ENCODE peak calls at places on chromosomes 12 and 14, in seven cellular contexts. X is mucosa of descending colon, C is thoracic aorta, S is HCT116, I is RWPE1, M is Panc1, G is esophagus squamous epithelium. P is an unnamed sample.

GRCh38 chr12:125331342-125332052 is 266.3 kb downstream of the AACS start:
- DNase-seq in I (peak), X (no peak), M (no peak), G (no peak), S (no peak), C (no peak), P (no peak)

GRCh38 chr12:93060071-93060665 is 131.1 kb upstream of the EEA1 start:
- DNase-seq in C (no peak), I (no peak), G (no peak), M (no peak), X (no peak), S (no peak), P (no peak)

GRCh38 chr12:79455314-79455713 is 235.4 kb downstream of the PAWR start:
- DNase-seq in I (no peak), M (no peak), X (no peak), G (no peak), S (no peak), C (no peak), P (no peak)

GRCh38 chr14:76591270-76591669 is 170.0 kb upstream of the VASH1 start:
- DNase-seq in G (no peak), X (no peak), S (no peak), I (no peak), M (no peak), C (no peak), P (no peak)

GRCh38 chr14:91412939-91413338 is 4.7 kb downstream of the CCDC88C start:
- DNase-seq in G (no peak), M (no peak), S (no peak), I (no peak), C (no peak), X (no peak), P (no peak)

GRCh38 chr12:37547611-37548010 is 769.0 kb upstream of the ALG10B start:
- DNase-seq in X (no peak), I (no peak), S (no peak), G (no peak), M (no peak), C (no peak), P (no peak)

GRCh38 chr12:28998662-28999120 is 150.4 kb upstream of the FAR2 start:
- DNase-seq in C (no peak), X (no peak), M (peak), G (no peak), S (no peak), I (peak), P (no peak)

GRCh38 chr14:64726585-64726890 is 22.3 kb downstream of the PLEKHG3 start:
- DNase-seq in S (peak), G (no peak), M (no peak), C (no peak), X (peak), I (peak), P (peak)

GRCh38 chr12:120833849-120834248 is 70.3 kb downstream of the SPPL3 start:
- DNase-seq in I (no peak), G (no peak), C (no peak), X (no peak), S (no peak), M (no peak), P (no peak)

GRCh38 chr14:55799523-55800095 is 219.6 kb downstream of the KTN1 start:
- DNase-seq in M (no peak), C (no peak), G (no peak), I (no peak), X (no peak), S (no peak), P (no peak)

GRCh38 chr12:117045175-117045997 is 53.8 kb downstream of the TESC start:
- DNase-seq in S (no peak), C (no peak), G (no peak), I (no peak), M (no peak), X (no peak), P (no peak)

GRCh38 chr14:61553730-61554641 is 141.3 kb upstream of the HIF1A start:
- DNase-seq in X (no peak), S (no peak), G (no peak), M (no peak), I (peak), C (no peak), P (peak)

GRCh38 chr14:72420749-72421452 is 473.0 kb downstream of the DPF3 start:
- DNase-seq in G (no peak), C (no peak), S (peak), I (peak), X (peak), M (peak), P (no peak)

GRCh38 chr14:72416081-72416849 is 477.6 kb downstream of the DPF3 start:
- DNase-seq in M (no peak), X (no peak), S (no peak), C (no peak), G (no peak), I (no peak), P (no peak)

GRCh38 chr14:72419226-72419625 is 474.7 kb downstream of the DPF3 start:
- DNase-seq in I (no peak), S (no peak), C (no peak), X (no peak), G (no peak), M (no peak), P (no peak)

GRCh38 chr14:72416892-72417291 is 477.0 kb downstream of the DPF3 start:
- DNase-seq in X (no peak), S (peak), I (no peak), G (no peak), C (no peak), M (no peak), P (no peak)
- TF ChIP-seq CTCF in X (no peak), S (peak), I (no peak), G (no peak), C (no peak), M (no peak), P (no peak)

DNA sequence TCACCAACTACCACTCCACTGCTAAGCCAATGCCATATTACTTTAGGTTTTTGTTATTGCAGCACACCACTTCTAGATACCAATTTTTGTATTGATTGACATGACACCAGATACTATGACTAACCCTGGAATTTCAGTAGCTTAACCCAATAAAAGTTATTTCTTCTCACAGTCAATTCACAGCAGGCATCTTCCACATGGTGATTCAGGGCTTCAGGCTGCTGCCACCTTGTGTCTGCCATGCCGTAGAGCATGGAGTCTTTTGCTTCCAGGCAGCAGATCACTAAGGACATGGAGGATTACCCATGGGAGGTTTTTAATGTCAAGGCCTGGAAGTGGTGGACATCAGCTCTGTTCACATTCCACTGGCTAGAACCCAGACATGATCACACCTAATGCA is 56.4 kb upstream of the LTA4H start:
- DNase-seq in G (no peak), M (no peak), X (no peak), C (no peak), S (peak), I (peak), P (no peak)
- TF ChIP-seq CTCF in G (no peak), M (peak), X (no peak), C (no peak), S (peak), I (no peak), P (no peak)

DNA sequence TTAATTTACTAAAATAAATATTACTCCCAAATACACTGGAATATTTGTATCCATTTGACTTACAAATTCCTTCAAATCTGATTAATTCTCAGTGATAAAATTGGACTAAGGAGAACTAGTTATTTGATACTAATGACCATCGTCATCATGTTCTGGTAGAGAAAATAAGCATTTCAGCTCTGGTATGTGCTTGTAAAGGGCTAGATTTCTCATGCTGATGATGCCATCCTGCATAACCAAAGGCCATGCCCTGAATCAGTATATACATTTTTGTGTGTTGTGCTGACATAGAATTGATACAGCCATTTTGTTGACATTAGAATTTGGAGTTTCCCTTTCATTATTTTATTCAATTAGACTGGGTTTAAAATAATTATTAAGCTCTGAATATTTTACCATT is 148.9 kb downstream of the PCNX1 start:
- DNase-seq in X (no peak), C (no peak), I (no peak), G (no peak), S (no peak), M (no peak), P (no peak)
- TF ChIP-seq CTCF in X (no peak), C (no peak), I (no peak), G (no peak), S (no peak), M (no peak), P (no peak)

GRCh38 chr14:24058951-24059475 is 7.2 kb downstream of the CARMIL3 start:
- DNase-seq in M (no peak), S (no peak), I (no peak), G (no peak), C (no peak), X (peak), P (no peak)

GRCh38 chr14:24057867-24058259 is 6.1 kb downstream of the CARMIL3 start:
- DNase-seq in G (no peak), C (no peak), I (no peak), M (no peak), S (no peak), X (peak), P (no peak)

GRCh38 chr14:24057271-24057670 is 5.5 kb downstream of the CARMIL3 start:
- DNase-seq in G (no peak), M (no peak), I (no peak), C (no peak), X (peak), S (no peak), P (no peak)

GRCh38 chr14:24059841-24060388 is 8.1 kb downstream of the CARMIL3 start:
- DNase-seq in X (peak), S (no peak), C (no peak), M (no peak), G (no peak), I (no peak), P (no peak)

GRCh38 chr14:24058260-24058950 is 6.6 kb downstream of the CARMIL3 start:
- DNase-seq in G (no peak), X (peak), S (no peak), M (peak), C (peak), I (peak), P (no peak)
- TF ChIP-seq CTCF in G (peak), X (peak), S (peak), M (peak), C (peak), I (peak), P (peak)

GRCh38 chr12:98744692-98745091 is 99.6 kb downstream of the APAF1 start:
- DNase-seq in M (no peak), X (no peak), S (no peak), I (no peak), G (no peak), C (no peak), P (no peak)

GRCh38 chr12:98743362-98743953 is 98.4 kb downstream of the APAF1 start:
- DNase-seq in S (peak), X (peak), C (no peak), I (peak), M (no peak), G (no peak), P (no peak)

GRCh38 chr12:98740751-98741150 is 95.7 kb downstream of the APAF1 start:
- DNase-seq in G (no peak), S (no peak), M (no peak), I (no peak), X (no peak), C (no peak), P (no peak)

GRCh38 chr12:98741229-98741614 is 96.1 kb downstream of the APAF1 start:
- DNase-seq in G (no peak), I (no peak), X (no peak), S (no peak), C (no peak), M (no peak), P (no peak)

DNA sequence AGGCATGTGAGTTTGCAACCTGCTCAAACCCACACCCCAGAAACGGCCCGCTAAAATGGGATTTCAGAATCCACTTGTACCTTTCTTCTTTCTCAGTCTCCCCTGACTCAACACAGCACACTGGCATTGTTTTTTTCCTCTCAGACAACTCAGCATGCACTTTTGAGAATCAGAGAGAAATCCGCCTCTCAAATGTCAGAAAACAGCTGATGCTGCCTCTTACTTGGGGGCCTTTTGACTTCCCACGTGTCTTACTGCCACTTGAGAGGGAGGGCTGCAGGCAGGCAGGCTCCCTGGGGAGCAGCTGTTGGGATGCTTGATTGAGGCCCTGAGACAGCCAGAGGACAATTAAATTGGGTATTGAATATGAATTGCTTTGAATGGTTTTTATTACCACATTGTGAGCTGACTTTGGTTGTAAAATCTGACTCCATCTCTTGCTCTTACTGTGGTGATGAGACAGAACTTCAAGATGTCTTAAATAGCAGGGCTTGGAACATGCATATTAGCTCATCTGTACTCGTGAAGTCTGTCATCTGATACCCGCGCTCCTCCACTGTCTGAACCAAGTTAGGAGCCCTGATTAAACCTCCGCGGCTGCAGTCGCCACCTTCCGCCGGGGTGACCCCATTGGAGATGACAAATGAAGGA is 96.7 kb downstream of the APAF1 start:
- DNase-seq in I (no peak), G (no peak), M (no peak), X (no peak), S (no peak), C (no peak), P (no peak)
- TF ChIP-seq CTCF in I (no peak), G (no peak), M (no peak), X (no peak), S (no peak), C (no peak), P (no peak)

GRCh38 chr12:108853426-108853825 is 4.0 kb downstream of the SSH1 start:
- DNase-seq in C (no peak), X (no peak), I (no peak), G (no peak), S (no peak), M (no peak), P (no peak)

GRCh38 chr12:108855284-108856169 is 1.9 kb downstream of the SSH1 start:
- DNase-seq in M (no peak), S (no peak), X (no peak), G (no peak), C (no peak), I (no peak), P (no peak)

GRCh38 chr12:108852674-108853073 is 4.7 kb downstream of the SSH1 start:
- DNase-seq in M (no peak), X (no peak), I (no peak), S (no peak), C (no peak), G (no peak), P (no peak)

GRCh38 chr12:108854453-108855283 is 2.7 kb downstream of the SSH1 start:
- DNase-seq in X (no peak), C (peak), S (peak), G (no peak), M (no peak), I (peak), P (peak)

DNA sequence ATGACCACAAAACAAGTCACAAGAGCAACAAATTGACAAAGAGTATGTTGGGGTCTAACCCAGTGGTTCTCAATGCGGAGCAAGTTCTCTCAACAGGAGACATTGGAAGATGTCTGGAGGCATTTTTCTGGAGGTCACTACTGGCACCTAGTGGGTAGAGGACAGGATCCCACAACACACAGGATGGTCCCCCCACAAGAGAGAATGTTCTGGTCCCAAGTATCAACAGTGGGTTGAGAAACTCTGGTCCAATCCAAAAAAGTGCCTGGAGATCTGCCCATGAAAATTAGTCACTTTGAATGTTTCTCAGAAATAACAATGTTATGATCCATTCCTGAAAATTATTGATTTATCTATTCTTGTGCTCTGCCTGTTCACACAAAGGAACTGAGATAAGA is 3.3 kb downstream of the SSH1 start:
- DNase-seq in M (no peak), X (no peak), S (no peak), G (no peak), C (no peak), I (peak), P (no peak)
- TF ChIP-seq CTCF in M (peak), X (no peak), S (peak), G (peak), C (peak), I (no peak), P (peak)

GRCh38 chr14:82094819-82095218 is 561.2 kb upstream of the SEL1L start:
- DNase-seq in M (no peak), I (no peak), C (no peak), G (no peak), X (no peak), S (no peak), P (no peak)
- TF ChIP-seq CTCF in M (no peak), I (no peak), C (no peak), G (no peak), X (no peak), S (no peak), P (no peak)

DNA sequence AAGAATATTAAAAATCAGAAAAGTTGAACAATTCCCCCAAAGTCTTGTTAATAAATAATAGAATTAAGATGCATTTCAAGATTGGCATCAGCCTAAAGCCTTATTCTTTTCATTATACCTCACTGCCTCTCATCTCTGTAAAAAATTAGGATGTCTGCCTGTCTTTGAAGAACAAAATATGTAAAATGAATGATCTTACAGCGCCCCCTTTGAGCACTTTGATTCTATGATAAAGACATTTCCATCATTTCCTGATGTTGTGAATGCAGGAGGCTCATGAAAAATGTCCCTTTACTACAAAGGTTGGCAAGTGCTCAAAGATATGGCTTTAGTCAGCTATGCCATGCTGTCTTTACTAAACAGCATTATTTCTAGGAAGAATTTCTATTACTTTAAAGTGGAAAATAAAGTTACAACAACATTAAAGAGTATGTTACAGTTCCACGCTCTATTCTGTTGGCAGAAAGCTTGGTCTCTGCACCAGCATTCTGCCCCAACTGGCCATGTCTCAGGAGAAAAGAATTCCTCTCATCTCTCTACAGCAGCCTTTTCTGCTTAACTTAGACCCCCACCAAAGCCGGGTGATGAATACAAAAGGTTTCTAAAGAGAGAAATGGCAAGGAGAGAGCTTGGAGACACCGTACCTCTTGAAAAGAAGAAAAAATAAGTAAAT is 95.1 kb downstream of the LLPH start:
- DNase-seq in X (no peak), I (peak), S (peak), G (no peak), M (no peak), C (no peak), P (no peak)
- TF ChIP-seq CTCF in X (no peak), I (peak), S (peak), G (no peak), M (peak), C (peak), P (peak)

GRCh38 chr12:62123721-62124203 is 136.4 kb upstream of the USP15 start:
- DNase-seq in X (no peak), G (no peak), M (peak), S (peak), I (peak), C (no peak), P (peak)
- TF ChIP-seq CTCF in X (no peak), G (peak), M (peak), S (peak), I (peak), C (peak), P (peak)

P was measured in kidney epithelial cell.